ENCODE peak calls at places on chromosomes 16 and 17, in five cellular contexts. One of them, this sample, is unnamed.

GRCh38 chr17:80104956-80105375 is 3.6 kb downstream of the GAA start:
- DNase-seq in A549: no peak
- DNase-seq in HepG2: no peak
- DNase-seq in K562: no peak
- DNase-seq in GM12878: no peak
- DNase-seq in this sample: no peak

GRCh38 chr16:15648135-15648730 is 1.8 kb upstream of the NDE1 start:
- DNase-seq in A549: no peak
- DNase-seq in HepG2: no peak
- DNase-seq in K562: no peak
- DNase-seq in GM12878: no peak
- DNase-seq in this sample: no peak

GRCh38 chr17:73973881-73974409 is 229.5 kb upstream of the RPL38 start:
- DNase-seq in A549: no peak
- DNase-seq in HepG2: no peak
- DNase-seq in K562: no peak
- DNase-seq in GM12878: no peak
- DNase-seq in this sample: no peak

GRCh38 chr17:45873728-45874127 is 20.6 kb upstream of the MAPT start:
- DNase-seq in A549: no peak
- DNase-seq in HepG2: no peak
- DNase-seq in K562: no peak
- DNase-seq in GM12878: no peak
- DNase-seq in this sample: no peak

GRCh38 chr17:15507896-15508295 is 40.5 kb upstream of the CDRT4 start:
- DNase-seq in A549: no peak
- DNase-seq in HepG2: no peak
- DNase-seq in K562: no peak
- DNase-seq in GM12878: no peak
- DNase-seq in this sample: no peak

GRCh38 chr17:32161506-32162365 is 19.4 kb downstream of the RHOT1 start:
- DNase-seq in A549: no peak
- DNase-seq in HepG2: no peak
- DNase-seq in K562: no peak
- DNase-seq in GM12878: no peak
- DNase-seq in this sample: no peak

GRCh38 chr16:49437344-49437743 is 63.7 kb downstream of the C16orf78 start:
- DNase-seq in A549: no peak
- DNase-seq in HepG2: no peak
- DNase-seq in K562: no peak
- DNase-seq in GM12878: no peak
- DNase-seq in this sample: no peak

GRCh38 chr17:46782250-46782953 is 36.1 kb downstream of the WNT3 start:
- DNase-seq in A549: peak; percentile 74
- DNase-seq in HepG2: peak; percentile 62
- DNase-seq in K562: peak; percentile 79
- DNase-seq in GM12878: no peak
- DNase-seq in this sample: peak; percentile 77

GRCh38 chr16:68074850-68075249 is 10.3 kb upstream of the NFATC3 start:
- DNase-seq in A549: no peak
- DNase-seq in HepG2: no peak
- DNase-seq in K562: no peak
- DNase-seq in GM12878: peak; percentile 95
- DNase-seq in this sample: no peak

GRCh38 chr16:17520567-17520966 is 49.8 kb upstream of the XYLT1 start:
- DNase-seq in A549: no peak
- DNase-seq in HepG2: no peak
- DNase-seq in K562: no peak
- DNase-seq in GM12878: no peak
- DNase-seq in this sample: no peak

GRCh38 chr17:8075081-8075480 is 12.4 kb downstream of the ALOX12B start:
- DNase-seq in A549: no peak
- DNase-seq in HepG2: no peak
- DNase-seq in K562: no peak
- DNase-seq in GM12878: no peak
- DNase-seq in this sample: no peak

GRCh38 chr16:5709889-5710288 is 612.3 kb upstream of the EEF2KMT start:
- DNase-seq in A549: no peak
- DNase-seq in HepG2: no peak
- DNase-seq in K562: no peak
- DNase-seq in GM12878: no peak
- DNase-seq in this sample: peak; percentile 54

GRCh38 chr17:77247048-77247541 is 106.3 kb downstream of the SEC14L1 start:
- DNase-seq in A549: peak; percentile 82
- DNase-seq in HepG2: peak; percentile 67
- DNase-seq in K562: peak; percentile 93
- DNase-seq in GM12878: no peak
- DNase-seq in this sample: peak; percentile 91

GRCh38 chr17:76268991-76269981 is 4.1 kb downstream of the UBALD2 start:
- DNase-seq in A549: no peak
- DNase-seq in HepG2: no peak
- DNase-seq in K562: no peak
- DNase-seq in GM12878: no peak
- DNase-seq in this sample: peak; percentile 53

GRCh38 chr17:14427914-14428639 is 127.2 kb downstream of the HS3ST3B1 start:
- DNase-seq in A549: no peak
- DNase-seq in HepG2: no peak
- DNase-seq in K562: no peak
- DNase-seq in GM12878: peak; percentile 3
- DNase-seq in this sample: no peak

GRCh38 chr17:56629450-56630187 is 36.1 kb downstream of the NOG start:
- DNase-seq in A549: peak; percentile 77
- DNase-seq in HepG2: peak; percentile 10
- DNase-seq in K562: peak; percentile 59
- DNase-seq in GM12878: no peak
- DNase-seq in this sample: peak; percentile 83

GRCh38 chr16:49333268-49333597 is 40.4 kb upstream of the C16orf78 start:
- DNase-seq in A549: no peak
- DNase-seq in HepG2: no peak
- DNase-seq in K562: no peak
- DNase-seq in GM12878: no peak
- DNase-seq in this sample: no peak

GRCh38 chr16:69100046-69100765 is 5.2 kb upstream of the HAS3 start:
- DNase-seq in A549: no peak
- DNase-seq in HepG2: no peak
- DNase-seq in K562: no peak
- DNase-seq in GM12878: no peak
- DNase-seq in this sample: no peak

GRCh38 chr17:9817086-9817485 is 4.8 kb downstream of the GSG1L2 start:
- DNase-seq in A549: no peak
- DNase-seq in HepG2: no peak
- DNase-seq in K562: no peak
- DNase-seq in GM12878: no peak
- DNase-seq in this sample: peak; percentile 74

GRCh38 chr17:22695228-22695619 is 1002.9 kb downstream of the KCNJ18 start:
- DNase-seq in A549: no peak
- DNase-seq in HepG2: no peak
- DNase-seq in K562: peak; percentile 14
- DNase-seq in GM12878: no peak
- DNase-seq in this sample: no peak

GRCh38 chr16:48075398-48075797 is 80.4 kb downstream of the ABCC12 start:
- DNase-seq in A549: no peak
- DNase-seq in HepG2: peak; percentile 14
- DNase-seq in K562: no peak
- DNase-seq in GM12878: no peak
- DNase-seq in this sample: no peak

GRCh38 chr16:67842509-67843342 is 606 bp downstream of the THAP11 start:
- DNase-seq in A549: no peak
- DNase-seq in HepG2: peak; percentile 61
- DNase-seq in K562: no peak
- DNase-seq in GM12878: no peak
- DNase-seq in this sample: peak; percentile 69

GRCh38 chr17:49699967-49700575 is 7.7 kb downstream of the SLC35B1 start:
- DNase-seq in A549: no peak
- DNase-seq in HepG2: no peak
- DNase-seq in K562: no peak
- DNase-seq in GM12878: no peak
- DNase-seq in this sample: no peak

GRCh38 chr17:77323413-77324171 is 182.8 kb downstream of the SEC14L1 start:
- DNase-seq in A549: peak; percentile 77
- DNase-seq in HepG2: no peak
- DNase-seq in K562: peak; percentile 78
- DNase-seq in GM12878: no peak
- DNase-seq in this sample: no peak

GRCh38 chr16:11005611-11005975 is 61.2 kb downstream of the CLEC16A start:
- DNase-seq in A549: no peak
- DNase-seq in HepG2: no peak
- DNase-seq in K562: no peak
- DNase-seq in GM12878: no peak
- DNase-seq in this sample: no peak

GRCh38 chr16:1488619-1489018 is at the start of gene PTX4:
- DNase-seq in A549: no peak
- DNase-seq in HepG2: no peak
- DNase-seq in K562: no peak
- DNase-seq in GM12878: no peak
- DNase-seq in this sample: no peak

GRCh38 chr17:57506253-57506911 is 238.7 kb downstream of the CCDC182 start:
- DNase-seq in A549: no peak
- DNase-seq in HepG2: no peak
- DNase-seq in K562: no peak
- DNase-seq in GM12878: no peak
- DNase-seq in this sample: no peak

GRCh38 chr16:77971306-77972131 is 50.8 kb upstream of the CLEC3A start:
- DNase-seq in A549: peak; percentile 31
- DNase-seq in HepG2: peak; percentile 67
- DNase-seq in K562: peak; percentile 81
- DNase-seq in GM12878: no peak
- DNase-seq in this sample: peak; percentile 96

DNA sequence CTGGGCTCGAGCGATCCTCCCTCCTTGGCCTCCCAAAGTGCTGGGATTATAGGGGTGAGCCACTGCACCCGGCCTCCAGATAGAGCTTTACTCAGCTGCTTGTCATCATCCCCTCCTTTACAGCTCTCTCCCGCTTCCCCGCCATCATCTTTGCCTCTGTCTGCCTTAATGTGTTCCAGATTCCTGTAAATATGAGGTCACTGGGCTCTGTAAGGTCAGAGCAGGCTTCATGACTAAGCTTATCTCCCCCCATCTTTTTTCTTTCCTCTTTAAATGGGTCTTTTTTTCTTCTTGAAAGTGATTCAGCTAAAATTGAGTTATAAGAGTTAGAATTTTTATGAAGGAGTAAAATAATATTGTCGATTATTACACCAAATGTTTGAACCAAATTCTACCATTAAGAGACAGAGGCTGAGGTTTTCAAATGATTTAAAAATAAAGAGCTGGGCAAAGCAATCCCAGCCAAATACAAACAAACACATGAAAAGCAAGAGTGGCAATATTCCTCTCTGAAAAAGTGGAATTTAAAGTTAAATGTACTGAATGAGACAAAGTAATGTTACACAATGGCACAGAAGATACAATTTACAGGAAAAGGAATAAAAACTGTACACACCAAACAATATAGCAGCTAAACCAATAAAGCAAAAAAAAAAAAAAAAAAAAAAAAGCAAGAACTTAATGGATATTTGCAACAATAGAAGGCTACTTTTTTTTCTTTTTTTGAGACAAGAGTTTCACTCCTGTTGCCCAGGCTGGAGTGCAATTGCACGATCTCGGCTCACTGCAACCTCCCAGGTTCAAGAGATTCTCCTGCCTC is 62.1 kb downstream of the CRISPLD2 start:
- DNase-seq in A549: peak; percentile 61
- DNase-seq in HepG2: peak; percentile 43
- DNase-seq in K562: peak; percentile 76
- DNase-seq in GM12878: no peak
- DNase-seq in this sample: no peak
- H3K4me2 ChIP-seq in A549: peak overlapping the region; percentile 16
- H3K4me2 ChIP-seq in HepG2: no peak overlapping the region
- H3K4me2 ChIP-seq in K562: no peak overlapping the region
- H3K4me2 ChIP-seq in GM12878: no peak overlapping the region
- H3K4me2 ChIP-seq in this sample: no peak overlapping the region

GRCh38 chr17:70073799-70074198 is 1.2 kb upstream of the KCNJ16 start:
- DNase-seq in A549: no peak
- DNase-seq in HepG2: no peak
- DNase-seq in K562: no peak
- DNase-seq in GM12878: no peak
- DNase-seq in this sample: no peak

GRCh38 chr17:70073326-70073725 is 1.7 kb upstream of the KCNJ16 start:
- DNase-seq in A549: no peak
- DNase-seq in HepG2: no peak
- DNase-seq in K562: no peak
- DNase-seq in GM12878: no peak
- DNase-seq in this sample: no peak

GRCh38 chr17:70072900-70073299 is 2.1 kb upstream of the KCNJ16 start:
- DNase-seq in A549: no peak
- DNase-seq in HepG2: no peak
- DNase-seq in K562: no peak
- DNase-seq in GM12878: no peak
- DNase-seq in this sample: no peak

GRCh38 chr17:70074991-70075390 is at the start of gene KCNJ16:
- DNase-seq in A549: peak; percentile 25
- DNase-seq in HepG2: no peak
- DNase-seq in K562: no peak
- DNase-seq in GM12878: no peak
- DNase-seq in this sample: no peak

GRCh38 chr17:70074236-70074830 is 692 bp upstream of the KCNJ16 start:
- DNase-seq in A549: no peak
- DNase-seq in HepG2: no peak
- DNase-seq in K562: no peak
- DNase-seq in GM12878: no peak
- DNase-seq in this sample: no peak
- H3K27ac ChIP-seq in A549: peak overlapping the region; percentile 31
- H3K27ac ChIP-seq in HepG2: no peak overlapping the region
- H3K27ac ChIP-seq in K562: no peak overlapping the region
- H3K27ac ChIP-seq in GM12878: no peak overlapping the region
- H3K27ac ChIP-seq in this sample: no peak overlapping the region

DNA sequence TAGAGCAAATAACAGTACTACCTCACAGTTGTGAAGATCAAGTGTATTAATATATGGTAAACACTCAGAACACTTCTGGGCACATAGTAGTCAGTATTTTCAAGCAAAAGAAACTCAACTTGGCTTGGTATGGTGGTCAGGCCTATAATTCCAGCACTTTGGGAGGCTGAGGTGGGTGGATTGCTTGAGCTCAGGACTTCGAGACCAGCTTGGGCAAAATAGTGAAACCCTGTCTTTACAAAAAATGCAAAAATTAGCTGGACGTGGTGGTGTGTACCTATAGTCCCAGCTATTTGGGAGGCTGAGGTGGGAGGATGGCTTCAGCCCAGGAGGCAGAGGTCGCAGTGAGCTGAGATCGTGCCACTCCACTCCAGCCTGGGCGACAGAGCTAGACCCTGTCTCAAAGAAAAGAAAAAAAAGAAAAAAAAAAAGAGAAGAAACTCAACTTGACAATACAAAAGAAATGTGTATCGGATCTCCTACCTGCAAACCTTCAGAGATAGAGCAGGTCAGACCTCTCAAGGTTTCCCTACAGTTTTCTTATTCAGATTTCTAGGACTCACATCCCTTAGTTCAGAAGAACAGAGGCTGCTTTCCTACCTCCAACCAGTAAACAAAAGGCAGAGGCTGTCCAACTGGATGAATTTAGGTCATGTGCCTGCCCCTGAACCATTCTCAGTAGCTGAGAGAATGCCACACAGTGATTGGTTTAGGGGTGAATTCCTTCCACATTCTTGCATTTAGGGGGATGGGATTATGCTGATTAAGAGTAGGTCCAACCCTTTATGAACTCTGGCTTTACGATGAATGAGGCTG is 1.7 kb upstream of the KPNA2 start:
- DNase-seq in A549: peak; percentile 90
- DNase-seq in HepG2: peak; percentile 95
- DNase-seq in K562: peak; percentile 22
- DNase-seq in GM12878: no peak
- DNase-seq in this sample: peak; percentile 98
- TF ChIP-seq JUNB in A549: no peak
- TF ChIP-seq JUNB in HepG2: no peak
- TF ChIP-seq JUNB in K562: no peak
- TF ChIP-seq JUNB in GM12878: no peak
- TF ChIP-seq JUNB in this sample: no peak

GRCh38 chr17:17344507-17345293 is 41.5 kb downstream of the NT5M start:
- DNase-seq in A549: no peak
- DNase-seq in HepG2: peak; percentile 68
- DNase-seq in K562: no peak
- DNase-seq in GM12878: no peak
- DNase-seq in this sample: no peak
- H3K4me2 ChIP-seq in A549: no peak overlapping the region
- H3K4me2 ChIP-seq in HepG2: peak overlapping the region; percentile 44
- H3K4me2 ChIP-seq in K562: no peak overlapping the region
- H3K4me2 ChIP-seq in GM12878: no peak overlapping the region
- H3K4me2 ChIP-seq in this sample: no peak overlapping the region

This sample was measured in GM23338.